ENCODE peak calls at places on chromosomes 13 and 19, in five cellular contexts. B is fibroblast of lung, D is OCI-LY7, E is DND-41, G is A549. F is an unnamed sample.

GRCh38 chr19:34808566-34808965 is 35.6 kb upstream of the ZNF599 start:
- DNase-seq in B (peak; percentile 62), E (no peak), G (no peak), D (no peak), F (peak; percentile 7)

GRCh38 chr13:42367836-42368235 is 95.9 kb downstream of the AKAP11 start:
- DNase-seq in D (no peak), G (no peak), B (no peak), E (no peak), F (no peak)

GRCh38 chr19:55179570-55180484 is at the start of gene SYT5:
- DNase-seq in E (peak; percentile 77), G (peak; percentile 76), D (peak; percentile 29), B (no peak), F (no peak)

GRCh38 chr13:59538512-59538911 is 625.2 kb downstream of the DIAPH3 start:
- DNase-seq in D (no peak), E (no peak), B (no peak), G (no peak), F (no peak)

GRCh38 chr19:18436651-18437478 is 1.1 kb downstream of the ISYNA1 start:
- DNase-seq in E (peak; percentile 91), B (peak; percentile 81), G (peak; percentile 80), D (peak; percentile 76), F (no peak)

GRCh38 chr19:50414850-50415660 is 3.7 kb upstream of the SPIB start:
- DNase-seq in G (peak; percentile 89), D (peak; percentile 89), B (peak; percentile 39), E (peak; percentile 42), F (no peak)

GRCh38 chr13:78121459-78122348 is 203.1 kb upstream of the EDNRB start:
- DNase-seq in E (peak; percentile 37), D (peak; percentile 65), B (peak; percentile 49), G (peak; percentile 10), F (no peak)

GRCh38 chr19:36745870-36746269 is 26.7 kb downstream of the ZNF850 start:
- DNase-seq in G (no peak), D (no peak), B (no peak), E (no peak), F (no peak)

GRCh38 chr19:52570005-52570861 is at the start of gene ZNF701:
- DNase-seq in D (peak; percentile 92), B (peak; percentile 87), E (peak; percentile 97), G (no peak), F (peak; percentile 53)

GRCh38 chr19:42683917-42684513 is 56.3 kb downstream of the PSG3 start:
- DNase-seq in B (peak; percentile 12), E (peak; percentile 39), G (peak; percentile 54), D (peak; percentile 33), F (no peak)

GRCh38 chr19:40799558-40800338 is 757 bp downstream of the EGLN2 start:
- DNase-seq in E (no peak), G (no peak), B (no peak), D (peak; percentile 64), F (no peak)

GRCh38 chr19:30669329-30670010 is 297.3 kb downstream of the ZNF536 start:
- DNase-seq in E (peak; percentile 56), G (peak; percentile 66), B (peak; percentile 13), D (peak; percentile 34), F (no peak)

GRCh38 chr13:52104624-52105023 is 24.2 kb downstream of the NEK5 start:
- DNase-seq in E (no peak), G (no peak), D (no peak), B (no peak), F (no peak)

GRCh38 chr19:54478677-54479266 is 5.7 kb upstream of the CDC42EP5 start:
- DNase-seq in G (no peak), E (peak; percentile 46), D (peak; percentile 70), B (peak; percentile 36), F (no peak)

GRCh38 chr13:26946675-26947342 is 186.2 kb upstream of the GPR12 start:
- DNase-seq in D (peak; percentile 65), B (peak; percentile 48), G (peak; percentile 50), E (no peak), F (no peak)

GRCh38 chr13:46121597-46122163 is 16.8 kb upstream of the CPB2 start:
- DNase-seq in E (no peak), D (no peak), G (no peak), B (no peak), F (no peak)

GRCh38 chr19:47427241-47428176 is 8.2 kb upstream of the MEIS3 start:
- DNase-seq in E (peak; percentile 69), B (peak; percentile 45), G (peak; percentile 93), D (peak; percentile 76), F (no peak)

GRCh38 chr13:50127726-50128291 is 112.6 kb downstream of the KCNRG start:
- DNase-seq in B (no peak), G (no peak), D (no peak), E (no peak), F (no peak)

GRCh38 chr19:50677636-50678035 is 28.4 kb downstream of the C19orf81 start:
- DNase-seq in D (no peak), G (no peak), E (no peak), B (no peak), F (no peak)

GRCh38 chr13:37715606-37716015 is 117.0 kb upstream of the POSTN start:
- DNase-seq in B (peak; percentile 92), G (no peak), E (no peak), D (no peak), F (no peak)

GRCh38 chr19:10019246-10019645 is 6.0 kb downstream of the RDH8 start:
- DNase-seq in E (no peak), D (no peak), B (no peak), G (no peak), F (no peak)

GRCh38 chr19:47247308-47247990 is 8.9 kb upstream of the CCDC9 start:
- DNase-seq in G (peak; percentile 73), D (peak; percentile 79), B (peak; percentile 56), E (peak; percentile 78), F (no peak)

GRCh38 chr19:45413497-45413896 is 7.1 kb downstream of the POLR1G start:
- DNase-seq in G (no peak), D (no peak), B (no peak), E (no peak), F (no peak)

GRCh38 chr19:3054972-3055740 is 7.1 kb downstream of the TLE5 start:
- DNase-seq in E (no peak), B (peak; percentile 56), G (peak; percentile 56), D (no peak), F (no peak)

GRCh38 chr13:50867641-50867952 is 24.1 kb upstream of the DLEU7 start:
- DNase-seq in D (no peak), B (no peak), E (peak; percentile 37), G (no peak), F (no peak)

GRCh38 chr19:2663920-2664571 is 38.4 kb downstream of the GNG7 start:
- DNase-seq in D (peak; percentile 75), B (no peak), E (no peak), G (no peak), F (no peak)

GRCh38 chr13:111184685-111185401 is 69.7 kb downstream of the ARHGEF7 start:
- DNase-seq in E (peak; percentile 94), G (no peak), D (peak; percentile 95), B (no peak), F (no peak)

GRCh38 chr19:40225440-40226305 is 816 bp downstream of the CCNP start:
- DNase-seq in D (no peak), B (no peak), G (no peak), E (no peak), F (no peak)

GRCh38 chr13:114249062-114249461 is 14.4 kb downstream of the CDC16 start:
- DNase-seq in G (no peak), B (no peak), E (no peak), D (no peak), F (peak; percentile 40)

GRCh38 chr13:114099191-114099590 is 33.2 kb downstream of the RASA3 start:
- DNase-seq in E (no peak), G (peak; percentile 68), B (peak; percentile 94), D (no peak), F (no peak)

GRCh38 chr19:10961073-10961762 is 388 bp downstream of the SMARCA4 start:
- DNase-seq in B (peak; percentile 13), D (peak; percentile 57), G (no peak), E (no peak), F (no peak)

GRCh38 chr13:45434556-45435371 is 16.6 kb upstream of the SLC25A30 start:
- DNase-seq in B (no peak), G (no peak), D (no peak), E (no peak), F (no peak)

GRCh38 chr13:42569576-42570344 is 4.2 kb upstream of the TNFSF11 start:
- DNase-seq in D (no peak), G (no peak), B (no peak), E (no peak), F (no peak)

GRCh38 chr13:85610024-85610423 is 189.2 kb downstream of the SLITRK6 start:
- DNase-seq in D (no peak), E (no peak), G (no peak), B (no peak), F (no peak)
- H3K4me2 ChIP-seq in D (no peak overlapping the region), E (no peak overlapping the region), G (no peak overlapping the region), B (no peak overlapping the region), F (no peak overlapping the region)

GRCh38 chr13:23631676-23632622 is 61.7 kb downstream of the TNFRSF19 start:
- DNase-seq in D (no peak), E (no peak), G (no peak), B (no peak), F (no peak)
- H3K27ac ChIP-seq in D (no peak overlapping the region), E (no peak overlapping the region), G (no peak overlapping the region), B (no peak overlapping the region), F (no peak overlapping the region)

GRCh38 chr19:1354496-1355257 is 29.0 kb upstream of the NDUFS7 start:
- DNase-seq in B (peak; percentile 81), E (peak; percentile 89), D (peak; percentile 92), G (peak; percentile 81), F (peak; percentile 23)
- TF ChIP-seq CTCF in B (no peak), E (no peak), D (peak; percentile 12), G (no peak), F (no peak)

GRCh38 chr13:90272356-90272755 is 1075.1 kb upstream of the MIR17HG start:
- DNase-seq in E (no peak), D (no peak), B (peak; percentile 90), G (no peak), F (no peak)

GRCh38 chr13:90276208-90276607 is 1071.3 kb upstream of the MIR17HG start:
- DNase-seq in E (no peak), D (no peak), B (peak; percentile 7), G (no peak), F (no peak)

GRCh38 chr13:90270231-90270630 is 1077.3 kb upstream of the MIR17HG start:
- DNase-seq in B (peak; percentile 26), D (no peak), E (no peak), G (no peak), F (no peak)
- H3K4me2 ChIP-seq in B (no peak overlapping the region), D (no peak overlapping the region), E (no peak overlapping the region), G (no peak overlapping the region), F (no peak overlapping the region)

DNA sequence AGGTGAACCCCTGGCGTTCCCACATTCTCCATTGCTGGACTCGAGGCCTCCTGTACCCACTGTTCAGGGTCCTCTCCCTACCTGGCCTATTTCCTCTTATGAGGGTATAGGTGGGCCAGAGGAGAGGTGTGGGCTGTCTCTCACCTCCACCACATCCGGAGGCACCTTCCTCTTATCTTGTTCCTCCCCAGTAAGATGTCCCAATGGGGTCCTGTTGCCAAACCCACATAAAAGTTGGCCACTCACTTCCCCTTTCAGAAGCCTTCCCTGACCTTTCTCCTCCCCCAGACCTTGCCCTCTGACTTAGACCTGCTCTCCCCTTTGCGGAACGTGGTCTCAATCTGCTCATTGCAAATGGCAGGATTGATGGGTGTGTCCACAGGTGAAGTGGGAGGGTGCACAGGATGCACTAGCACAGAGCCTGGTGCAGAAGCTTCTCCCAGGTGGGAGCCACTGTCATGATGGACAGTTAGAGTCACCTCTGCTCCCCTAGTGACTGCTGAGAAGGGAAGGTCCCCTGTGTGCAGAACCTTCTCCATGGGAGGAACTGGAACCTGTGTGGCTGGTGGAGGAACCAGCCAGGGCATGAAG is 1.3 kb downstream of the CYP4F3 start:
- DNase-seq in B (no peak), E (no peak), D (no peak), G (no peak), F (no peak)
- H3K27ac ChIP-seq in B (no peak overlapping the region), E (no peak overlapping the region), D (no peak overlapping the region), G (peak overlapping the region; percentile 91), F (no peak overlapping the region)